ENCODE peak calls at places on chromosomes 6 and 20, in four cellular contexts. P is left ventricle myocardium inferior, I is GM20000, X is IMR-90. T is an unnamed sample.
A peak's percentile ranks its signal among the peaks of the same experiment; 100 is the strongest.

GRCh38 chr6:52162940-52163908 is 23.0 kb upstream of the IL17A start:
- DNase-seq in I (peak; percentile 34), P (no peak), X (peak; percentile 30), T (no peak)

GRCh38 chr6:125153541-125154183 is at the start of gene TPD52L1:
- DNase-seq in P (peak; percentile 81), I (peak; percentile 82), X (peak; percentile 60), T (peak; percentile 65)

GRCh38 chr6:80767808-80768207 is 661.3 kb downstream of the BCKDHB start:
- DNase-seq in P (peak; percentile 62), I (no peak), X (peak; percentile 88), T (no peak)

GRCh38 chr6:126307859-126308258 is 32.1 kb upstream of the CENPW start:
- DNase-seq in X (peak; percentile 71), I (no peak), P (no peak), T (no peak)

GRCh38 chr6:95159557-95159956 is 417.8 kb upstream of the MANEA start:
- DNase-seq in P (no peak), I (no peak), X (no peak), T (no peak)

GRCh38 chr6:31157543-31158139 is at the start of gene CCHCR1:
- DNase-seq in P (no peak), X (no peak), I (no peak), T (no peak)

GRCh38 chr20:60327971-60328660 is 369.9 kb downstream of the CDH26 start:
- DNase-seq in I (no peak), X (peak; percentile 7), P (no peak), T (no peak)

GRCh38 chr6:73308712-73309533 is 45.2 kb downstream of the DPPA5 start:
- DNase-seq in I (no peak), P (no peak), X (no peak), T (no peak)

GRCh38 chr6:107819976-107820551 is 4.0 kb downstream of the SCML4 start:
- DNase-seq in X (peak; percentile 1), I (no peak), P (no peak), T (no peak)

GRCh38 chr20:33584976-33585375 is 77.2 kb upstream of the C20orf144 start:
- DNase-seq in I (no peak), X (no peak), P (no peak), T (no peak)

DNA sequence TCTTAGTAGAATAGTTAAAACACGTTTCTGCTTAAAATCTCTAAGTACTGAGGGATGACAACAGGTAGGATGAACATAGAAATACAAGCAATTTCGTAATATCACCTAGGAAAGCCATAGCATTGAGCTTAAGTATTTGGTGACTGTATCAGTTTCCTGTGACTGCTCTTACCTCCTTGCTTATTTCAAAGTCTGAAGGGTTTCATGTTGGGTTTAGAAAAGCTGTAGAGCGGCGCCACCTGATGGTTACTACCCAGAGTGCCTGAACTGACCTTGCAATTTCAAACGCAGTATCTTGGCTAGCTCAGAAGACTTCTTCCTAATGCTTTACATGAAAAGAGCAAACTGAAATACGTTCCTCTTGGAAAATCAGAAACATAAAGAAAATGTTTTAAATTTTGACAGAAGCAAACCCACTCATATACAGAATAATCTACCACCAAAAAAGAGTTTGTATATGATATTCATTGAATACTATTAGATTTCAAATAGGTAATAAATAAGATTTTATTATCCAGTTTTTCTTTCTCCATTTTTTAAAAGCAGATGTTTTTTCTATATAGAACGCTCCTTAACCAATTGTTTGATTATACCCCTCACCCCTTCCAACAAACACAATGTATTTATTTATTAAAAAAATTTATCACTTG is 82.3 kb upstream of the RIPOR2 start:
- DNase-seq in I (peak; percentile 57), P (peak; percentile 53), X (peak; percentile 65), T (peak; percentile 67)
- TF ChIP-seq CTCF in I (peak; percentile 74), P (peak; percentile 60), X (peak; percentile 67), T (peak; percentile 85)

GRCh38 chr6:14283600-14284235 is 166.1 kb downstream of the CD83 start:
- DNase-seq in P (no peak), X (no peak), I (no peak), T (no peak)
- TF ChIP-seq CTCF in P (peak; percentile 47), X (no peak), I (no peak), T (no peak)

GRCh38 chr20:48949304-48950170 is 28.0 kb downstream of the ARFGEF2 start:
- DNase-seq in P (no peak), I (no peak), X (no peak), T (no peak)
- TF ChIP-seq CTCF in P (no peak), I (no peak), X (no peak), T (peak; percentile 23)

DNA sequence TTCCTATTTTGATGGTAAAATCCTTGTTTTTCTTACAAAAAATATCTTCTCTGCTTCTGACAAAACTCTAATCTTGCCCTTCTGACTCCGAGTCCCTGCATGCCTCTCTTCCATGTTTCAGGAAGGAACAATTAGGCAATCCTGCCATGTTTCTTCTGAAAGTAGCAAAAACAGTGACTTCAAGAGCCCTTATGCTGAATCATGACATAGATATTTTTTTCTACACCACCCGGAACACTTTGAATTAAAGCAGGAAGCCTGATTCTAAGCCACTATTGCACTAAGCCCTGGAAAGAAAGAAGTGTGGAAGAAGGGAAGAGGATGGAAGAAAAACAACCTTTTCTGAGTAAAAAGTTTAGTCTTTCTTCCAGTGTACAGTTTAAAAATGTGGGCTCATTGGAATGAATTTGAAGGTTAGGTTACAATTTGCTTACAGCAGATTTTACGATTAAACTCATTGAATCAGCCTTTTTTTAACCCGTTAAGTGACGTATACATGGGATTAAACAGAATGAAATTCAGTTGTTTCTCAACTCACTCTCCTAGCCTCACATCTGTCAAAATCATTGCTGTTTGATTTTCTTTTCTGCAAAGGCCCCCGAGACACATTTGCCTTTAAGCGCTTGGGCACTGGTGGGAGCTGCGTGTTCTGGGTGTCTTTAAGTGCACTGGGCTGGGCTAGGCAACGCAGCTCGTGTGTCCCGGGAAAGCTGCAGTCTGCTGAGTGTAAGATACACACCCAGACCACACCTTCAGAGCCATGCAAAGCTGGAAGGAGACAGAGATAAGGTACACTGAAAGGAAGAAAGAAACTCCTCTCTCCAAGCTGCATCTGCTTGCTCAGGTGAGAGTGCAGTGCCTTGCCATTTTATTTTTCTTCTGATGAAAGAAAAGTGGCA is 159.4 kb upstream of the CITED2 start:
- DNase-seq in X (peak; percentile 83), P (no peak), I (no peak), T (no peak)
- TF ChIP-seq CTCF in X (no peak), P (no peak), I (no peak), T (no peak)

DNA sequence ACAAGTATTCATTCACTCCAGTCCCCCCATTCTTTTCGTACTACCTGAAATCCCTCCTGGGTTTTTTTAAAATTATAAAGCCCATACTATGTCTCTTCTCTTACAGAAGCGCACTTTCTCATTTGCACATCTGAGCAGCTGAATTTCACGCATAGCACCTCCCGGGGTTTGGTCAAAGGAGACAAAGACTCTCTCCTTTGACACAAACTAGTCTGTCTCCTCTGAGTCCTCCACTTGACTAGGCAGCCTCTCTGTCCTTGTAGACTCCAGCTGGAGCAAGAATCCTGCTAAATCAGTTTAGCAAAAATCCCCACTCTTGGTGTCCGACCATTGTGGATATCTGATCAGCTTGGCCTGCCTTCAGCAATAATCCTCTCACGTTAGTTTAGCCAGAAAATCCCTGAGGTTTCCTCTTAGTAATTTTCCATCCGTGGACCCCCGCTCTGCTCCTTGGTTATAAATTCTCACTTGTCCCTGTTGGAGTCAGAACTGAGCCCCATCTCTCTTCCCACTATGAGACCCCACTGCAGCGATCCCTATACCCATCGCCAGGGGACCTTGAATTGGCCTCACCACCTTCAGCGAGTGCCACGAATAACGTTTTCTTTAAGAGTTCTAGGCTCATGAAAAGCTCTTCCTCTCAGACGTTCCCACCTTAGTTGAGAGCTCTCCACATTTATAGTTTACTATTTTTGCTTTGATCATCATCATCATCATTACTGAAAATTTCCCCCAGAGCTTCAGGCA is 29.0 kb downstream of the PDYN start:
- DNase-seq in I (no peak), X (no peak), P (no peak), T (no peak)
- TF ChIP-seq CTCF in I (no peak), X (peak; percentile 8), P (no peak), T (no peak)

T was measured in GM06990.